ENCODE peak calls at places on chromosomes 12 and 14, in ten cellular contexts. E, R, V, U, D, Z, J, Y, X and A are unnamed samples.
A peak's percentile ranks its signal among the peaks of the same experiment; 100 is the strongest.

GRCh38 chr12:40444174-40444573 is 219.4 kb downstream of the LRRK2 start:
- DNase-seq in E (no peak), R (no peak), Y (no peak), U (peak; percentile 2), Z (no peak), D (no peak), V (no peak), X (no peak), J (no peak), A (no peak)

GRCh38 chr12:70744133-70744532 is 106.9 kb upstream of the PTPRB start:
- DNase-seq in E (no peak), X (no peak), Z (no peak), D (no peak), V (no peak), J (no peak), R (no peak), Y (no peak), U (no peak), A (no peak)

GRCh38 chr12:6280672-6281071 is 29.8 kb upstream of the PLEKHG6 start:
- DNase-seq in U (no peak), V (no peak), J (no peak), Y (no peak), E (no peak), X (no peak), D (no peak), Z (no peak), R (no peak), A (no peak)

GRCh38 chr14:77337880-77338279 is 17.0 kb downstream of the GSTZ1 start:
- DNase-seq in J (no peak), U (no peak), D (no peak), E (no peak), X (no peak), R (no peak), V (no peak), Z (no peak), Y (no peak), A (no peak)

GRCh38 chr14:69299286-69300035 is 39.5 kb downstream of the GALNT16 start:
- DNase-seq in X (peak; percentile 43), U (no peak), J (no peak), Y (no peak), R (no peak), V (no peak), Z (no peak), E (no peak), D (no peak), A (no peak)

GRCh38 chr14:87896393-87897380 is 96.3 kb downstream of the GALC start:
- DNase-seq in Y (peak; percentile 31), J (no peak), X (no peak), E (no peak), R (peak; percentile 24), U (peak; percentile 54), V (peak; percentile 35), Z (no peak), D (no peak), A (no peak)

GRCh38 chr12:90945070-90945649 is 9.8 kb downstream of the CCER1 start:
- DNase-seq in E (no peak), V (peak; percentile 20), X (no peak), R (peak; percentile 21), Z (no peak), U (peak; percentile 56), J (no peak), Y (no peak), D (no peak), A (no peak)

GRCh38 chr12:94603434-94604068 is 46.8 kb downstream of the TMCC3 start:
- DNase-seq in J (no peak), E (no peak), X (no peak), D (no peak), U (peak; percentile 27), Z (peak; percentile 39), Y (no peak), V (no peak), R (peak; percentile 22), A (no peak)

GRCh38 chr12:96112733-96113132 is 77.3 kb upstream of the LTA4H start:
- DNase-seq in Z (no peak), E (no peak), J (no peak), R (no peak), V (no peak), X (no peak), D (no peak), U (no peak), Y (no peak), A (no peak)

GRCh38 chr12:24719293-24719721 is 229.6 kb downstream of the BCAT1 start:
- DNase-seq in X (no peak), D (no peak), Y (no peak), U (no peak), J (no peak), Z (no peak), V (no peak), E (no peak), R (no peak), A (no peak)

GRCh38 chr12:65171073-65171472 is 1.7 kb downstream of the LEMD3 start:
- DNase-seq in D (no peak), X (no peak), Y (no peak), J (no peak), U (no peak), E (no peak), Z (no peak), R (no peak), V (no peak), A (no peak)

GRCh38 chr12:90076851-90077319 is 368.2 kb upstream of the ATP2B1 start:
- DNase-seq in V (no peak), X (no peak), E (no peak), R (no peak), J (no peak), U (no peak), Y (no peak), Z (no peak), D (no peak), A (no peak)

GRCh38 chr14:59679872-59680271 is 103.3 kb upstream of the CCDC175 start:
- DNase-seq in R (no peak), V (no peak), X (peak; percentile 92), D (no peak), Z (no peak), U (no peak), Y (no peak), J (no peak), E (no peak), A (no peak)

GRCh38 chr14:49999216-49999761 is 106.4 kb downstream of the ARF6 start:
- DNase-seq in X (peak; percentile 96), Y (peak; percentile 92), U (peak; percentile 77), R (peak; percentile 71), D (peak; percentile 90), E (peak; percentile 67), J (peak; percentile 73), V (peak; percentile 58), Z (peak; percentile 70), A (peak; percentile 90)

GRCh38 chr12:32230607-32230982 is 123.9 kb downstream of the BICD1 start:
- DNase-seq in R (no peak), X (no peak), Z (no peak), D (no peak), Y (no peak), E (no peak), U (no peak), J (no peak), V (peak; percentile 10), A (no peak)

GRCh38 chr12:117408161-117408791 is 46.9 kb upstream of the NOS1 start:
- DNase-seq in X (no peak), E (no peak), Y (peak; percentile 74), Z (no peak), V (peak; percentile 43), D (peak; percentile 40), J (peak; percentile 71), R (no peak), U (no peak), A (peak; percentile 76)

GRCh38 chr12:131604146-131604844 is 106.6 kb upstream of the SFSWAP start:
- DNase-seq in X (no peak), D (no peak), Z (no peak), Y (no peak), U (no peak), V (no peak), J (no peak), E (no peak), R (no peak), A (no peak)

GRCh38 chr14:100898935-100899840 is 4.3 kb downstream of the RTL1 start:
- DNase-seq in X (peak; percentile 43), J (peak; percentile 24), E (no peak), Z (no peak), D (no peak), R (no peak), Y (peak; percentile 84), U (no peak), V (peak; percentile 51), A (peak; percentile 17)

GRCh38 chr14:40354754-40355153 is 922.5 kb upstream of the FBXO33 start:
- DNase-seq in Z (no peak), X (no peak), U (no peak), J (no peak), D (no peak), R (no peak), E (no peak), Y (no peak), V (no peak), A (no peak)
- H3K4me1 ChIP-seq in Z (no peaks in the 10 kb centered on the region), X (no peaks in the 10 kb centered on the region), U (no peaks in the 10 kb centered on the region), J (no peaks in the 10 kb centered on the region), D (no peaks in the 10 kb centered on the region), R (no peaks in the 10 kb centered on the region), E (no peaks in the 10 kb centered on the region), Y (no peaks in the 10 kb centered on the region), V (no peaks in the 10 kb centered on the region), A (no peaks in the 10 kb centered on the region)

GRCh38 chr14:32985881-32986280 is 47.2 kb downstream of the NPAS3 start:
- DNase-seq in E (no peak), Z (peak; percentile 22), R (no peak), D (peak; percentile 53), Y (no peak), J (no peak), U (no peak), V (no peak), X (no peak), A (no peak)
- H3K4me3 ChIP-seq in E (no peak overlapping the region), Z (no peak overlapping the region), R (no peak overlapping the region), D (peak overlapping the region; percentile 29), Y (no peak overlapping the region), J (no peak overlapping the region), U (no peak overlapping the region), V (no peak overlapping the region), X (no peak overlapping the region), A (no peak overlapping the region)

GRCh38 chr12:100987552-100988277 is 193.1 kb downstream of the ANO4 start:
- DNase-seq in X (no peak), J (no peak), D (no peak), R (peak; percentile 19), Z (no peak), Y (peak; percentile 26), U (peak; percentile 24), E (no peak), V (peak; percentile 17), A (no peak)
- TF ChIP-seq CTCF in X (no peak), J (no peak), D (no peak), R (peak; percentile 73), Z (no peak), Y (peak; percentile 5), U (no peak), E (no peak), V (peak; percentile 68), A (no peak)

DNA sequence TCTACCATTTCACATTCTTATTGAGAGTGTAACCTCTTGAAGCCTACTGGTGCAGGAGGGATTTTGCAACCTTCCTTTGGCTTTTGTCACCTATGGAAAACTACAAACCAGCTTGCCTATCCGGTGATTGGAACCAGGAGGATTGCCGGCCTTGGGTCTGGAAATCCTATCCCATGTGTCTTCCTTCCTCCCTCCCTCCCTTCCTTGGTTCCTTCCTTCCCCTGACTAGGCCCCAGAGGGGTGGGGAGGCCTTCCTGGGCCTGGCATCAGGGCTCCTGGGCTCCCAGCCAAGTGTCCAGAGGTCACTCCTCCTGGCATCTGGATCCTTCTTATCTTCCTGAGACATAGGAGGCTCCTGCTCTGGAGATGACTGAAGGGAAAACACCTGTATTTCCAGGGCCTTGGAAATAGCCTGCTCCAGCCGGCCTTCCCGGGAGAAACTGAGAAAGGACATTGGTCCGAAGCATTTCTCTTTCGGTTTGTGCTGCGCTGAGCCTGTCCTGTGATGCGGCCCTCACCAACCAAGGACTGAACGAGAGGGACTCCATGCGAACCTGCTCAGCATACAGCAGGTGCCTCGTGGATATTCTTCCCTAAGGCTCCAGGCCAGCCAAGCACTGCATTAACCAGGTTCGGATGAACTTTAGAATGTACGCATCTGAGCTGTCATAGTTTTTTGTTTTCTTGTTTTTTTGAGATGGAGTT is 43.4 kb downstream of the PSMA6 start:
- DNase-seq in Y (peak; percentile 94), R (no peak), X (no peak), E (peak; percentile 73), D (peak; percentile 68), J (no peak), V (peak; percentile 36), U (peak; percentile 95), Z (peak; percentile 65), A (no peak)
- H3K4me1 ChIP-seq in Y (peaks cover 81% of the 10 kb centered on the region), R (peaks cover 66% of the 10 kb centered on the region), X (peaks cover 14% of the 10 kb centered on the region), E (peaks cover 23% of the 10 kb centered on the region), D (peaks cover 32% of the 10 kb centered on the region), J (peaks cover 4% of the 10 kb centered on the region), V (no peaks in the 10 kb centered on the region), U (peaks cover 76% of the 10 kb centered on the region), Z (peaks cover 55% of the 10 kb centered on the region), A (peaks cover 37% of the 10 kb centered on the region)